ENCODE peak calls at places on chromosomes 13 and 19, in nine cellular contexts. X, V, C, D, E, P, F, M and H are unnamed samples.

GRCh38 chr13:76027131-76027530 is 391.0 kb downstream of the LMO7 start:
- DNase-seq in V (no peak), P (no peak), C (no peak), F (no peak), D (no peak), E (no peak), X (no peak), M (no peak), H (no peak)

GRCh38 chr13:58855283-58855682 is 1223.7 kb downstream of the PCDH17 start:
- DNase-seq in P (no peak), C (no peak), F (no peak), V (no peak), E (no peak), M (no peak), D (no peak), X (no peak), H (no peak)

GRCh38 chr19:2453431-2454025 is 3.2 kb downstream of the LMNB2 start:
- DNase-seq in D (no peak), E (no peak), P (no peak), C (no peak), X (no peak), M (no peak), F (no peak), V (no peak), H (no peak)

GRCh38 chr13:113897161-113897560 is 33.3 kb upstream of the GAS6 start:
- DNase-seq in V (no peak), P (no peak), M (peak), F (no peak), C (no peak), D (no peak), E (no peak), X (no peak), H (no peak)

GRCh38 chr19:35868172-35868822 is at the start of gene APLP1:
- DNase-seq in M (peak), C (peak), P (peak), E (peak), V (peak), D (peak), X (peak), F (peak), H (peak)

GRCh38 chr13:43640476-43640875 is 146.3 kb downstream of the ENOX1 start:
- DNase-seq in V (no peak), P (no peak), X (no peak), F (no peak), E (no peak), C (no peak), D (no peak), M (no peak), H (no peak)

GRCh38 chr13:74891610-74892009 is 590.4 kb downstream of the TBC1D4 start:
- DNase-seq in C (no peak), D (no peak), M (no peak), P (no peak), E (no peak), F (no peak), X (no peak), V (no peak), H (no peak)

GRCh38 chr13:63287926-63288325 is 1872.3 kb upstream of the PCDH20 start:
- DNase-seq in X (no peak), D (no peak), C (no peak), F (no peak), M (no peak), E (no peak), P (no peak), V (no peak), H (no peak)

GRCh38 chr19:19956431-19957075 is 55.8 kb downstream of the ZNF93 start:
- DNase-seq in D (no peak), E (no peak), C (no peak), V (no peak), F (no peak), X (no peak), P (peak), M (no peak), H (no peak)

GRCh38 chr13:31997641-31998040 is 33.9 kb upstream of the FRY start:
- DNase-seq in E (no peak), C (no peak), P (no peak), X (no peak), M (no peak), F (no peak), D (no peak), V (no peak), H (no peak)

GRCh38 chr19:13684021-13684420 is 80.3 kb upstream of the MRI1 start:
- DNase-seq in C (no peak), V (no peak), F (no peak), E (no peak), D (peak), X (no peak), P (no peak), M (no peak), H (no peak)

GRCh38 chr19:38655148-38655824 is 7.8 kb downstream of the ACTN4 start:
- DNase-seq in V (peak), C (no peak), M (no peak), F (no peak), D (no peak), X (no peak), E (no peak), P (peak), H (no peak)

GRCh38 chr13:27625839-27626238 is 4.1 kb downstream of the POLR1D start:
- DNase-seq in C (no peak), P (no peak), F (no peak), M (no peak), E (no peak), V (no peak), D (no peak), X (no peak), H (no peak)

GRCh38 chr19:8561071-8561764 is 16.0 kb downstream of the MYO1F start:
- DNase-seq in X (no peak), P (no peak), D (no peak), F (no peak), E (no peak), V (no peak), M (no peak), C (no peak), H (no peak)

GRCh38 chr13:66546534-66547379 is 683.4 kb downstream of the PCDH9 start:
- DNase-seq in C (no peak), P (no peak), M (no peak), F (no peak), X (no peak), V (no peak), E (no peak), D (no peak), H (no peak)

GRCh38 chr19:38849746-38850230 is at the start of gene HNRNPL:
- DNase-seq in D (no peak), F (peak), X (peak), C (no peak), V (no peak), M (no peak), P (peak), E (no peak), H (no peak)

GRCh38 chr13:76836311-76836710 is 49.9 kb downstream of the KCTD12 start:
- DNase-seq in D (no peak), P (no peak), V (no peak), X (no peak), C (no peak), E (no peak), M (no peak), F (no peak), H (no peak)

GRCh38 chr13:72960541-72960940 is 98.3 kb upstream of the KLF5 start:
- DNase-seq in C (no peak), E (no peak), D (no peak), V (no peak), F (no peak), X (no peak), P (no peak), M (no peak), H (no peak)

GRCh38 chr19:51272183-51272817 is 21.4 kb downstream of the SIGLECL1 start:
- DNase-seq in D (no peak), M (no peak), F (no peak), P (no peak), V (no peak), C (no peak), E (no peak), X (no peak), H (no peak)

GRCh38 chr19:1113278-1113985 is 9.6 kb downstream of the GPX4 start:
- DNase-seq in E (peak), F (peak), V (peak), X (peak), M (peak), P (peak), D (peak), C (peak), H (peak)

GRCh38 chr19:57667220-57667619 is 1.5 kb upstream of the ZSCAN4 start:
- DNase-seq in M (no peak), E (no peak), P (no peak), V (no peak), C (no peak), F (no peak), D (no peak), X (no peak), H (no peak)

GRCh38 chr19:29211562-29212416 is 1.2 kb downstream of the UQCRFS1 start:
- DNase-seq in X (no peak), C (no peak), V (no peak), E (no peak), F (no peak), P (peak), M (no peak), D (no peak), H (no peak)

GRCh38 chr19:17103177-17103576 is 27.6 kb downstream of the MYO9B start:
- DNase-seq in X (no peak), M (peak), C (no peak), P (peak), V (no peak), D (no peak), E (no peak), F (peak), H (no peak)

GRCh38 chr13:39941236-39941635 is 285.8 kb downstream of the COG6 start:
- DNase-seq in X (no peak), C (no peak), F (no peak), D (no peak), M (no peak), P (no peak), V (no peak), E (no peak), H (no peak)

GRCh38 chr19:43362745-43363144 is 9.3 kb downstream of the CD177 start:
- DNase-seq in C (no peak), D (no peak), X (no peak), M (no peak), V (no peak), F (no peak), E (no peak), P (no peak), H (no peak)

GRCh38 chr13:87661471-87661870 is 9.7 kb upstream of the SLITRK5 start:
- DNase-seq in P (no peak), E (no peak), V (no peak), F (no peak), C (no peak), X (no peak), M (no peak), D (no peak), H (no peak)

GRCh38 chr13:49858183-49858856 is 65.8 kb upstream of the KPNA3 start:
- DNase-seq in M (no peak), V (no peak), D (no peak), C (no peak), X (no peak), F (no peak), P (no peak), E (no peak), H (no peak)

GRCh38 chr13:105346141-105346766 is 1189.2 kb downstream of the EFNB2 start:
- DNase-seq in D (no peak), C (no peak), F (no peak), E (no peak), V (no peak), P (no peak), X (no peak), M (peak), H (no peak)

GRCh38 chr13:73059460-73060250 is 850 bp downstream of the KLF5 start:
- DNase-seq in M (peak), D (peak), P (peak), V (peak), F (peak), E (peak), C (peak), X (peak), H (no peak)